ENCODE peak calls at places on chromosomes 7 and 10, in eight cellular contexts. One of them, this sample, is unnamed.
A peak's percentile ranks its signal among the peaks of the same experiment; 100 is the strongest.

GRCh38 chr10:80191589-80192270 is 13.6 kb downstream of the ANXA11 start:
- DNase-seq in mesenteric fat pad: no peak
- DNase-seq in posterior cingulate gyrus: peak; percentile 47
- DNase-seq in activated CD4-positive, alpha-beta T cell treated with anti-CD3 and anti-CD28 coated beads, Interleukin-2, amount 10 ng/mL, durations not matched to agents 24 days and 14 days: no peak
- DNase-seq in heart left ventricle: peak; percentile 60
- DNase-seq in amniotic epithelial cell: no peak
- DNase-seq in non-pigmented ciliary epithelial cell: no peak
- DNase-seq in NCI-H2081: no peak
- DNase-seq in this sample: no peak

GRCh38 chr10:22629126-22629525 is 85.3 kb downstream of the PIP4K2A start:
- DNase-seq in mesenteric fat pad: no peak
- DNase-seq in posterior cingulate gyrus: no peak
- DNase-seq in activated CD4-positive, alpha-beta T cell treated with anti-CD3 and anti-CD28 coated beads, Interleukin-2, amount 10 ng/mL, durations not matched to agents 24 days and 14 days: no peak
- DNase-seq in heart left ventricle: no peak
- DNase-seq in amniotic epithelial cell: no peak
- DNase-seq in non-pigmented ciliary epithelial cell: no peak
- DNase-seq in NCI-H2081: no peak
- DNase-seq in this sample: no peak

GRCh38 chr10:121217331-121217730 is 366.2 kb downstream of the WDR11 start:
- DNase-seq in mesenteric fat pad: no peak
- DNase-seq in posterior cingulate gyrus: no peak
- DNase-seq in activated CD4-positive, alpha-beta T cell treated with anti-CD3 and anti-CD28 coated beads, Interleukin-2, amount 10 ng/mL, durations not matched to agents 24 days and 14 days: no peak
- DNase-seq in heart left ventricle: no peak
- DNase-seq in amniotic epithelial cell: no peak
- DNase-seq in non-pigmented ciliary epithelial cell: no peak
- DNase-seq in NCI-H2081: no peak
- DNase-seq in this sample: no peak

GRCh38 chr10:109981641-109982040 is 26.1 kb upstream of the ADD3 start:
- DNase-seq in mesenteric fat pad: no peak
- DNase-seq in posterior cingulate gyrus: no peak
- DNase-seq in activated CD4-positive, alpha-beta T cell treated with anti-CD3 and anti-CD28 coated beads, Interleukin-2, amount 10 ng/mL, durations not matched to agents 24 days and 14 days: no peak
- DNase-seq in heart left ventricle: no peak
- DNase-seq in amniotic epithelial cell: no peak
- DNase-seq in non-pigmented ciliary epithelial cell: no peak
- DNase-seq in NCI-H2081: no peak
- DNase-seq in this sample: no peak

GRCh38 chr7:84188811-84189405 is 5.7 kb downstream of the SEMA3A start:
- DNase-seq in mesenteric fat pad: no peak
- DNase-seq in posterior cingulate gyrus: no peak
- DNase-seq in activated CD4-positive, alpha-beta T cell treated with anti-CD3 and anti-CD28 coated beads, Interleukin-2, amount 10 ng/mL, durations not matched to agents 24 days and 14 days: no peak
- DNase-seq in heart left ventricle: no peak
- DNase-seq in amniotic epithelial cell: no peak
- DNase-seq in non-pigmented ciliary epithelial cell: no peak
- DNase-seq in NCI-H2081: peak; percentile 48
- DNase-seq in this sample: no peak

GRCh38 chr10:126476256-126476655 is 88.0 kb upstream of the ADAM12 start:
- DNase-seq in mesenteric fat pad: no peak
- DNase-seq in posterior cingulate gyrus: no peak
- DNase-seq in activated CD4-positive, alpha-beta T cell treated with anti-CD3 and anti-CD28 coated beads, Interleukin-2, amount 10 ng/mL, durations not matched to agents 24 days and 14 days: no peak
- DNase-seq in heart left ventricle: no peak
- DNase-seq in amniotic epithelial cell: no peak
- DNase-seq in non-pigmented ciliary epithelial cell: no peak
- DNase-seq in NCI-H2081: no peak
- DNase-seq in this sample: peak; percentile 15

GRCh38 chr7:123622660-123623386 is 21.2 kb downstream of the ASB15 start:
- DNase-seq in mesenteric fat pad: no peak
- DNase-seq in posterior cingulate gyrus: no peak
- DNase-seq in activated CD4-positive, alpha-beta T cell treated with anti-CD3 and anti-CD28 coated beads, Interleukin-2, amount 10 ng/mL, durations not matched to agents 24 days and 14 days: no peak
- DNase-seq in heart left ventricle: no peak
- DNase-seq in amniotic epithelial cell: peak; percentile 40
- DNase-seq in non-pigmented ciliary epithelial cell: no peak
- DNase-seq in NCI-H2081: peak; percentile 97
- DNase-seq in this sample: no peak

GRCh38 chr7:143120696-143121405 is 11.0 kb upstream of the PIP start:
- DNase-seq in mesenteric fat pad: no peak
- DNase-seq in posterior cingulate gyrus: no peak
- DNase-seq in activated CD4-positive, alpha-beta T cell treated with anti-CD3 and anti-CD28 coated beads, Interleukin-2, amount 10 ng/mL, durations not matched to agents 24 days and 14 days: no peak
- DNase-seq in heart left ventricle: no peak
- DNase-seq in amniotic epithelial cell: no peak
- DNase-seq in non-pigmented ciliary epithelial cell: no peak
- DNase-seq in NCI-H2081: no peak
- DNase-seq in this sample: peak; percentile 6

GRCh38 chr10:97596101-97597055 is 6.9 kb downstream of the C10orf62 start:
- DNase-seq in mesenteric fat pad: no peak
- DNase-seq in posterior cingulate gyrus: peak; percentile 55
- DNase-seq in activated CD4-positive, alpha-beta T cell treated with anti-CD3 and anti-CD28 coated beads, Interleukin-2, amount 10 ng/mL, durations not matched to agents 24 days and 14 days: no peak
- DNase-seq in heart left ventricle: no peak
- DNase-seq in amniotic epithelial cell: peak; percentile 61
- DNase-seq in non-pigmented ciliary epithelial cell: peak; percentile 58
- DNase-seq in NCI-H2081: no peak
- DNase-seq in this sample: peak; percentile 17

GRCh38 chr7:1567893-1568292 is 1.9 kb downstream of the PSMG3 start:
- DNase-seq in mesenteric fat pad: no peak
- DNase-seq in posterior cingulate gyrus: no peak
- DNase-seq in activated CD4-positive, alpha-beta T cell treated with anti-CD3 and anti-CD28 coated beads, Interleukin-2, amount 10 ng/mL, durations not matched to agents 24 days and 14 days: no peak
- DNase-seq in heart left ventricle: no peak
- DNase-seq in amniotic epithelial cell: peak; percentile 88
- DNase-seq in non-pigmented ciliary epithelial cell: no peak
- DNase-seq in NCI-H2081: peak; percentile 45
- DNase-seq in this sample: peak; percentile 71

GRCh38 chr10:49651039-49651835 is 28.2 kb upstream of the C10orf53 start:
- DNase-seq in mesenteric fat pad: peak; percentile 74
- DNase-seq in posterior cingulate gyrus: no peak
- DNase-seq in activated CD4-positive, alpha-beta T cell treated with anti-CD3 and anti-CD28 coated beads, Interleukin-2, amount 10 ng/mL, durations not matched to agents 24 days and 14 days: no peak
- DNase-seq in heart left ventricle: no peak
- DNase-seq in amniotic epithelial cell: no peak
- DNase-seq in non-pigmented ciliary epithelial cell: no peak
- DNase-seq in NCI-H2081: no peak
- DNase-seq in this sample: no peak

GRCh38 chr10:4638116-4638515 is 187.9 kb upstream of the AKR1E2 start:
- DNase-seq in mesenteric fat pad: no peak
- DNase-seq in posterior cingulate gyrus: no peak
- DNase-seq in activated CD4-positive, alpha-beta T cell treated with anti-CD3 and anti-CD28 coated beads, Interleukin-2, amount 10 ng/mL, durations not matched to agents 24 days and 14 days: no peak
- DNase-seq in heart left ventricle: no peak
- DNase-seq in amniotic epithelial cell: no peak
- DNase-seq in non-pigmented ciliary epithelial cell: no peak
- DNase-seq in NCI-H2081: no peak
- DNase-seq in this sample: no peak

GRCh38 chr10:95304463-95304862 is 13.7 kb upstream of the PDLIM1 start:
- DNase-seq in mesenteric fat pad: no peak
- DNase-seq in posterior cingulate gyrus: no peak
- DNase-seq in activated CD4-positive, alpha-beta T cell treated with anti-CD3 and anti-CD28 coated beads, Interleukin-2, amount 10 ng/mL, durations not matched to agents 24 days and 14 days: no peak
- DNase-seq in heart left ventricle: no peak
- DNase-seq in amniotic epithelial cell: no peak
- DNase-seq in non-pigmented ciliary epithelial cell: no peak
- DNase-seq in NCI-H2081: no peak
- DNase-seq in this sample: no peak

GRCh38 chr7:23864984-23865383 is 155.0 kb downstream of the STK31 start:
- DNase-seq in mesenteric fat pad: no peak
- DNase-seq in posterior cingulate gyrus: no peak
- DNase-seq in activated CD4-positive, alpha-beta T cell treated with anti-CD3 and anti-CD28 coated beads, Interleukin-2, amount 10 ng/mL, durations not matched to agents 24 days and 14 days: no peak
- DNase-seq in heart left ventricle: no peak
- DNase-seq in amniotic epithelial cell: peak; percentile 86
- DNase-seq in non-pigmented ciliary epithelial cell: peak; percentile 40
- DNase-seq in NCI-H2081: no peak
- DNase-seq in this sample: no peak

GRCh38 chr7:68699090-68699711 is 899.1 kb upstream of the AUTS2 start:
- DNase-seq in mesenteric fat pad: no peak
- DNase-seq in posterior cingulate gyrus: no peak
- DNase-seq in activated CD4-positive, alpha-beta T cell treated with anti-CD3 and anti-CD28 coated beads, Interleukin-2, amount 10 ng/mL, durations not matched to agents 24 days and 14 days: no peak
- DNase-seq in heart left ventricle: no peak
- DNase-seq in amniotic epithelial cell: peak; percentile 78
- DNase-seq in non-pigmented ciliary epithelial cell: peak; percentile 76
- DNase-seq in NCI-H2081: no peak
- DNase-seq in this sample: no peak

GRCh38 chr10:133048926-133049325 is 38.8 kb upstream of the ADGRA1 start:
- DNase-seq in mesenteric fat pad: no peak
- DNase-seq in posterior cingulate gyrus: no peak
- DNase-seq in activated CD4-positive, alpha-beta T cell treated with anti-CD3 and anti-CD28 coated beads, Interleukin-2, amount 10 ng/mL, durations not matched to agents 24 days and 14 days: no peak
- DNase-seq in heart left ventricle: no peak
- DNase-seq in amniotic epithelial cell: no peak
- DNase-seq in non-pigmented ciliary epithelial cell: no peak
- DNase-seq in NCI-H2081: no peak
- DNase-seq in this sample: no peak

GRCh38 chr7:121172484-121172883 is 156.3 kb upstream of the WNT16 start:
- DNase-seq in mesenteric fat pad: no peak
- DNase-seq in posterior cingulate gyrus: no peak
- DNase-seq in activated CD4-positive, alpha-beta T cell treated with anti-CD3 and anti-CD28 coated beads, Interleukin-2, amount 10 ng/mL, durations not matched to agents 24 days and 14 days: no peak
- DNase-seq in heart left ventricle: no peak
- DNase-seq in amniotic epithelial cell: no peak
- DNase-seq in non-pigmented ciliary epithelial cell: no peak
- DNase-seq in NCI-H2081: no peak
- DNase-seq in this sample: no peak

GRCh38 chr10:122078965-122079401 is 90.0 kb downstream of the TACC2 start:
- DNase-seq in mesenteric fat pad: no peak
- DNase-seq in posterior cingulate gyrus: peak; percentile 26
- DNase-seq in activated CD4-positive, alpha-beta T cell treated with anti-CD3 and anti-CD28 coated beads, Interleukin-2, amount 10 ng/mL, durations not matched to agents 24 days and 14 days: no peak
- DNase-seq in heart left ventricle: no peak
- DNase-seq in amniotic epithelial cell: no peak
- DNase-seq in non-pigmented ciliary epithelial cell: no peak
- DNase-seq in NCI-H2081: no peak
- DNase-seq in this sample: no peak

GRCh38 chr10:71860243-71861029 is 9.4 kb upstream of the PSAP start:
- DNase-seq in mesenteric fat pad: peak; percentile 95
- DNase-seq in posterior cingulate gyrus: peak; percentile 97
- DNase-seq in activated CD4-positive, alpha-beta T cell treated with anti-CD3 and anti-CD28 coated beads, Interleukin-2, amount 10 ng/mL, durations not matched to agents 24 days and 14 days: peak; percentile 63
- DNase-seq in heart left ventricle: peak; percentile 93
- DNase-seq in amniotic epithelial cell: peak; percentile 100
- DNase-seq in non-pigmented ciliary epithelial cell: peak; percentile 99
- DNase-seq in NCI-H2081: peak; percentile 69
- DNase-seq in this sample: peak; percentile 93

GRCh38 chr7:1085266-1085665 is 2.6 kb upstream of the GPER1 start:
- DNase-seq in mesenteric fat pad: no peak
- DNase-seq in posterior cingulate gyrus: no peak
- DNase-seq in activated CD4-positive, alpha-beta T cell treated with anti-CD3 and anti-CD28 coated beads, Interleukin-2, amount 10 ng/mL, durations not matched to agents 24 days and 14 days: no peak
- DNase-seq in heart left ventricle: no peak
- DNase-seq in amniotic epithelial cell: no peak
- DNase-seq in non-pigmented ciliary epithelial cell: no peak
- DNase-seq in NCI-H2081: no peak
- DNase-seq in this sample: no peak

GRCh38 chr7:17099083-17099973 is 199.1 kb upstream of the AHR start:
- DNase-seq in mesenteric fat pad: no peak
- DNase-seq in posterior cingulate gyrus: no peak
- DNase-seq in activated CD4-positive, alpha-beta T cell treated with anti-CD3 and anti-CD28 coated beads, Interleukin-2, amount 10 ng/mL, durations not matched to agents 24 days and 14 days: no peak
- DNase-seq in heart left ventricle: no peak
- DNase-seq in amniotic epithelial cell: peak; percentile 98
- DNase-seq in non-pigmented ciliary epithelial cell: no peak
- DNase-seq in NCI-H2081: no peak
- DNase-seq in this sample: no peak

GRCh38 chr10:62130948-62131347 is 137.7 kb downstream of the RTKN2 start:
- DNase-seq in mesenteric fat pad: no peak
- DNase-seq in posterior cingulate gyrus: no peak
- DNase-seq in activated CD4-positive, alpha-beta T cell treated with anti-CD3 and anti-CD28 coated beads, Interleukin-2, amount 10 ng/mL, durations not matched to agents 24 days and 14 days: no peak
- DNase-seq in heart left ventricle: no peak
- DNase-seq in amniotic epithelial cell: peak; percentile 51
- DNase-seq in non-pigmented ciliary epithelial cell: peak; percentile 75
- DNase-seq in NCI-H2081: no peak
- DNase-seq in this sample: no peak

GRCh38 chr7:140062118-140062527 is 628 bp downstream of the PARP12 start:
- DNase-seq in mesenteric fat pad: no peak
- DNase-seq in posterior cingulate gyrus: no peak
- DNase-seq in activated CD4-positive, alpha-beta T cell treated with anti-CD3 and anti-CD28 coated beads, Interleukin-2, amount 10 ng/mL, durations not matched to agents 24 days and 14 days: peak; percentile 80
- DNase-seq in heart left ventricle: no peak
- DNase-seq in amniotic epithelial cell: no peak
- DNase-seq in non-pigmented ciliary epithelial cell: no peak
- DNase-seq in NCI-H2081: peak; percentile 62
- DNase-seq in this sample: no peak

GRCh38 chr10:60189861-60190475 is 199.7 kb downstream of the ANK3 start:
- DNase-seq in mesenteric fat pad: no peak
- DNase-seq in posterior cingulate gyrus: no peak
- DNase-seq in activated CD4-positive, alpha-beta T cell treated with anti-CD3 and anti-CD28 coated beads, Interleukin-2, amount 10 ng/mL, durations not matched to agents 24 days and 14 days: no peak
- DNase-seq in heart left ventricle: no peak
- DNase-seq in amniotic epithelial cell: peak; percentile 60
- DNase-seq in non-pigmented ciliary epithelial cell: no peak
- DNase-seq in NCI-H2081: no peak
- DNase-seq in this sample: no peak

This sample was measured in ELF-1.